ENCODE peak calls at places on chromosomes 2 and 18, in five cellular contexts. K is stimulated activated CD4-positive, alpha-beta T cell treated with anti-CD3 and anti-CD28 coated beads, Interleukin-2, amount 100 ng/mL, for 48 hours; M is astrocyte; W is AG09309; N is GM10248. G is an unnamed sample.
A peak's percentile ranks its signal among the peaks of the same experiment; 100 is the strongest.

GRCh38 chr2:231597014-231597611 is 4.4 kb downstream of the TEX44 start:
- DNase-seq in K (no peak), M (no peak), W (no peak), N (peak; percentile 63), G (no peak)

GRCh38 chr18:8705280-8705940 is at the start of gene MTCL1:
- DNase-seq in K (peak; percentile 5), M (peak; percentile 19), W (no peak), N (peak; percentile 65), G (peak; percentile 35)

GRCh38 chr2:39620067-39620466 is 45.6 kb upstream of the TMEM178A start:
- DNase-seq in K (no peak), M (peak; percentile 91), W (peak; percentile 82), N (no peak), G (no peak)

GRCh38 chr2:152088006-152088405 is 10.8 kb downstream of the CACNB4 start:
- DNase-seq in K (no peak), M (no peak), W (no peak), N (no peak), G (no peak)

GRCh38 chr2:74227646-74228045 is 29.2 kb downstream of the MTHFD2 start:
- DNase-seq in K (no peak), M (no peak), W (no peak), N (no peak), G (no peak)

GRCh38 chr2:67719351-67719750 is 322.2 kb downstream of the ETAA1 start:
- DNase-seq in K (no peak), M (no peak), W (peak; percentile 27), N (no peak), G (no peak)

GRCh38 chr2:179825494-179825893 is 35.9 kb downstream of the ZNF385B start:
- DNase-seq in K (no peak), M (peak; percentile 32), W (no peak), N (no peak), G (no peak)

GRCh38 chr2:52017836-52018235 is 985.9 kb upstream of the NRXN1 start:
- DNase-seq in K (no peak), M (no peak), W (no peak), N (no peak), G (no peak)

GRCh38 chr2:104849618-104850097 is 4.3 kb upstream of the POU3F3 start:
- DNase-seq in K (peak; percentile 62), M (peak; percentile 66), W (peak; percentile 8), N (peak; percentile 45), G (no peak)

GRCh38 chr2:161651547-161651946 is 27.3 kb downstream of the SLC4A10 start:
- DNase-seq in K (no peak), M (no peak), W (no peak), N (no peak), G (no peak)

GRCh38 chr2:6352906-6353515 is 512.7 kb downstream of the CMPK2 start:
- DNase-seq in K (no peak), M (peak; percentile 44), W (no peak), N (no peak), G (no peak)

GRCh38 chr2:209305746-209306196 is 118.1 kb upstream of the MAP2 start:
- DNase-seq in K (no peak), M (no peak), W (no peak), N (no peak), G (no peak)

GRCh38 chr2:157304811-157305712 is 20.6 kb downstream of the ERMN start:
- DNase-seq in K (no peak), M (peak; percentile 79), W (no peak), N (no peak), G (no peak)

GRCh38 chr2:227267406-227268115 is 57.5 kb upstream of the MFF start:
- DNase-seq in K (no peak), M (no peak), W (peak; percentile 7), N (no peak), G (no peak)

GRCh38 chr2:218960196-218961165 is 1.0 kb downstream of the CDK5R2 start:
- DNase-seq in K (no peak), M (no peak), W (no peak), N (no peak), G (no peak)

GRCh38 chr18:5622905-5623304 is 79.1 kb upstream of the EPB41L3 start:
- DNase-seq in K (no peak), M (peak; percentile 24), W (no peak), N (no peak), G (no peak)

GRCh38 chr18:23812566-23813440 is 123.5 kb downstream of the LAMA3 start:
- DNase-seq in K (no peak), M (no peak), W (no peak), N (peak; percentile 32), G (no peak)

GRCh38 chr2:205665791-205666190 is 16.5 kb upstream of the NRP2 start:
- DNase-seq in K (no peak), M (no peak), W (no peak), N (no peak), G (no peak)

GRCh38 chr18:22285299-22286140 is 116.1 kb downstream of the GATA6 start:
- DNase-seq in K (no peak), M (no peak), W (no peak), N (no peak), G (no peak)

GRCh38 chr2:21772624-21773023 is 648.9 kb downstream of the TDRD15 start:
- DNase-seq in K (no peak), M (peak; percentile 20), W (peak; percentile 39), N (no peak), G (no peak)

GRCh38 chr2:128318776-128319456 is at the start of gene HS6ST1:
- DNase-seq in K (peak; percentile 84), M (peak; percentile 59), W (no peak), N (peak; percentile 91), G (peak; percentile 84)

GRCh38 chr18:80187956-80188642 is 59.2 kb downstream of the PARD6G start:
- DNase-seq in K (no peak), M (no peak), W (no peak), N (no peak), G (no peak)

GRCh38 chr2:226781471-226781870 is 18.1 kb downstream of the IRS1 start:
- DNase-seq in K (no peak), M (no peak), W (no peak), N (no peak), G (no peak)

GRCh38 chr2:108833219-108833618 is 46.6 kb downstream of the CCDC138 start:
- DNase-seq in K (no peak), M (no peak), W (no peak), N (no peak), G (no peak)

GRCh38 chr2:148218326-148219075 is 197.6 kb downstream of the MBD5 start:
- DNase-seq in K (no peak), M (no peak), W (no peak), N (no peak), G (no peak)

GRCh38 chr18:48589797-48590519 is 51.1 kb downstream of the CTIF start:
- DNase-seq in K (no peak), M (no peak), W (no peak), N (no peak), G (no peak)

GRCh38 chr18:6661692-6662415 is 67.7 kb upstream of the ARHGAP28 start:
- DNase-seq in K (no peak), M (no peak), W (no peak), N (no peak), G (no peak)

GRCh38 chr2:106685180-106685897 is 198.2 kb downstream of the CD8B2 start:
- DNase-seq in K (no peak), M (no peak), W (no peak), N (no peak), G (no peak)